ENCODE peak calls at places on chromosome 15, in six cellular contexts. O is cardiac muscle cell; Z is activated T-helper 2 cell treated with anti-CD3 and anti-CD28 coated beads, Interferon-gamma antibody, Interleukin-2, Interleukin-4, amounts not matched to agents 10 μg/mL and 5 μg/mL and 100 μg/mL, durations not matched to agents 14 hours and 24 hours and 36 hours; D is CD8-positive, alpha-beta memory T cell; W is NCI-H774; H is stimulated activated CD4-positive, alpha-beta T cell treated with anti-CD3 and anti-CD28 coated beads, Interleukin-12 subunit alpha, Interleukin-12 subunit beta, amount 100 ng/mL, for 4 hours. P is an unnamed sample.

GRCh38 chr15:40891810-40892448 is 2.3 kb upstream of the VPS18 start:
- DNase-seq in W (peak), H (no peak), O (peak), D (no peak), Z (no peak), P (no peak)

GRCh38 chr15:99826146-99826745 is 93.0 kb upstream of the LYSMD4 start:
- DNase-seq in O (no peak), D (no peak), Z (no peak), W (no peak), H (no peak), P (no peak)

GRCh38 chr15:69729167-69729748 is 276.6 kb downstream of the RPLP1 start:
- DNase-seq in D (peak), O (peak), H (peak), Z (peak), W (no peak), P (no peak)

GRCh38 chr15:60733196-60733595 is 254.3 kb upstream of the ICE2 start:
- DNase-seq in D (no peak), O (no peak), W (no peak), H (no peak), Z (no peak), P (no peak)

GRCh38 chr15:62833671-62834070 is 208.9 kb upstream of the TPM1 start:
- DNase-seq in Z (no peak), W (no peak), O (no peak), D (no peak), H (no peak), P (no peak)

GRCh38 chr15:60345616-60346015 is 52.2 kb downstream of the ANXA2 start:
- DNase-seq in Z (no peak), O (no peak), D (no peak), W (no peak), H (no peak), P (no peak)

GRCh38 chr15:74396445-74397238 is 29.2 kb upstream of the CYP11A1 start:
- DNase-seq in Z (no peak), W (no peak), H (peak), D (no peak), O (peak), P (no peak)

GRCh38 chr15:79640206-79640605 is 208.1 kb downstream of the MINAR1 start:
- DNase-seq in O (no peak), Z (no peak), D (no peak), W (peak), H (no peak), P (no peak)

P was measured in neuronal stem cell.